ENCODE peak calls at places on chromosomes 5 and 9, in nine cellular contexts. P is stimulated activated CD4-positive, alpha-beta T cell treated with anti-CD3 and anti-CD28 coated beads, TNF-alpha, amount 100 ng/mL, for 4 hours; K is AML-193; B is posterior vena cava; E is pancreas; V is HT1080; N is WERI-Rb-1; U is activated CD8-positive, alpha-beta memory T cell treated with anti-CD3 and anti-CD28 coated beads for 1 hour; J is activated CD4-positive, alpha-beta T cell treated with anti-CD3 and anti-CD28 coated beads, Interleukin-2, amount 50 U/mL, for 48 hours. W is an unnamed sample.

GRCh38 chr9:127131871-127132270 is 9.4 kb upstream of the ANGPTL2 start:
- DNase-seq in P (no peak), K (no peak), B (no peak), E (no peak), V (peak), N (no peak), U (no peak), J (no peak), W (no peak)

GRCh38 chr5:15001512-15001911 is 129.9 kb upstream of the ANKH start:
- DNase-seq in P (no peak), K (no peak), B (no peak), E (no peak), V (no peak), N (no peak), U (no peak), J (no peak), W (no peak)

GRCh38 chr9:73647560-73647959 is 495.9 kb downstream of the ANXA1 start:
- DNase-seq in P (no peak), K (no peak), B (peak), E (no peak), V (no peak), N (no peak), U (no peak), J (no peak), W (no peak)

GRCh38 chr9:105204416-105204815 is 40.0 kb upstream of the SLC44A1 start:
- DNase-seq in P (no peak), K (no peak), B (no peak), E (no peak), V (no peak), N (no peak), U (no peak), J (no peak), W (no peak)

GRCh38 chr5:173592050-173592669 is 24.3 kb downstream of the BOD1 start:
- DNase-seq in P (no peak), K (peak), B (no peak), E (no peak), V (peak), N (peak), U (no peak), J (peak), W (no peak)

GRCh38 chr5:148725675-148726074 is 71.3 kb upstream of the HTR4 start:
- DNase-seq in P (no peak), K (no peak), B (no peak), E (no peak), V (no peak), N (no peak), U (no peak), J (no peak), W (no peak)

GRCh38 chr5:172530835-172531703 is 76.7 kb upstream of the SH3PXD2B start:
- DNase-seq in P (no peak), K (no peak), B (peak), E (no peak), V (no peak), N (no peak), U (no peak), J (no peak), W (no peak)

GRCh38 chr5:106962464-106963230 is 708.1 kb downstream of the EFNA5 start:
- DNase-seq in P (no peak), K (no peak), B (no peak), E (no peak), V (no peak), N (no peak), U (no peak), J (no peak), W (no peak)

GRCh38 chr5:91235194-91235793 is 147.8 kb downstream of the ARRDC3 start:
- DNase-seq in P (no peak), K (no peak), B (no peak), E (no peak), V (no peak), N (no peak), U (no peak), J (no peak), W (no peak)

GRCh38 chr5:120655828-120656435 is 191.8 kb downstream of the PRR16 start:
- DNase-seq in P (no peak), K (peak), B (no peak), E (no peak), V (peak), N (peak), U (no peak), J (peak), W (no peak)

GRCh38 chr9:2570615-2571479 is 50.7 kb upstream of the VLDLR start:
- DNase-seq in P (no peak), K (peak), B (peak), E (peak), V (peak), N (no peak), U (no peak), J (peak), W (no peak)

GRCh38 chr9:87119328-87119881 is 172.1 kb upstream of the GAS1 start:
- DNase-seq in P (no peak), K (no peak), B (no peak), E (no peak), V (peak), N (no peak), U (no peak), J (no peak), W (no peak)

GRCh38 chr5:125835293-125836172 is 587.7 kb upstream of the GRAMD2B start:
- DNase-seq in P (no peak), K (no peak), B (no peak), E (peak), V (peak), N (peak), U (no peak), J (no peak), W (no peak)

GRCh38 chr5:36870399-36871040 is 6.0 kb upstream of the NIPBL start:
- DNase-seq in P (no peak), K (peak), B (no peak), E (no peak), V (peak), N (no peak), U (no peak), J (no peak), W (no peak)

GRCh38 chr9:129919836-129920235 is 84.6 kb downstream of the USP20 start:
- DNase-seq in P (no peak), K (peak), B (no peak), E (no peak), V (no peak), N (no peak), U (no peak), J (no peak), W (no peak)

GRCh38 chr9:135440620-135441019 is 39.0 kb upstream of the PPP1R26 start:
- DNase-seq in P (no peak), K (no peak), B (peak), E (no peak), V (no peak), N (peak), U (no peak), J (no peak), W (no peak)

GRCh38 chr5:74648835-74649286 is 8.3 kb upstream of the ENC1 start:
- DNase-seq in P (no peak), K (peak), B (no peak), E (no peak), V (peak), N (no peak), U (no peak), J (no peak), W (no peak)

GRCh38 chr9:96086936-96087582 is 211.6 kb downstream of the ERCC6L2 start:
- DNase-seq in P (no peak), K (no peak), B (no peak), E (no peak), V (no peak), N (no peak), U (no peak), J (no peak), W (no peak)

GRCh38 chr9:16030513-16031185 is 477.8 kb downstream of the CCDC171 start:
- DNase-seq in P (no peak), K (peak), B (no peak), E (no peak), V (peak), N (no peak), U (no peak), J (peak), W (no peak)

GRCh38 chr5:141525659-141526058 is 36.8 kb downstream of the PCDHGC5 start:
- DNase-seq in P (no peak), K (no peak), B (no peak), E (no peak), V (no peak), N (no peak), U (no peak), J (no peak), W (no peak)

GRCh38 chr9:96117398-96118060 is 184.4 kb downstream of the HSD17B3 start:
- DNase-seq in P (no peak), K (no peak), B (no peak), E (no peak), V (peak), N (no peak), U (no peak), J (no peak), W (no peak)

GRCh38 chr5:142034994-142035393 is 22.2 kb upstream of the GNPDA1 start:
- DNase-seq in P (no peak), K (no peak), B (no peak), E (no peak), V (no peak), N (no peak), U (no peak), J (no peak), W (no peak)

GRCh38 chr5:125106881-125107280 is 360.4 kb upstream of the ZNF608 start:
- DNase-seq in P (no peak), K (no peak), B (no peak), E (no peak), V (no peak), N (no peak), U (no peak), J (no peak), W (no peak)

GRCh38 chr5:55694152-55694830 is 17.8 kb downstream of the SLC38A9 start:
- DNase-seq in P (no peak), K (peak), B (no peak), E (no peak), V (peak), N (no peak), U (no peak), J (no peak), W (no peak)

W was measured in chondrocyte.